ENCODE peak calls at places on chromosomes 6 and 20, in four cellular contexts. M, Y, S and L are unnamed samples.

GRCh38 chr6:35161265-35161664 is 20.1 kb upstream of the TCP11 start:
- DNase-seq in M (no peak), Y (no peak), S (no peak), L (no peak)

GRCh38 chr6:57822896-57823358 is 505.5 kb downstream of the PRIM2 start:
- DNase-seq in M (peak), Y (no peak), S (no peak), L (peak)

GRCh38 chr6:39777661-39778060 is 14.5 kb upstream of the DAAM2 start:
- DNase-seq in M (no peak), Y (no peak), S (no peak), L (no peak)

GRCh38 chr6:87628424-87628823 is 38.5 kb downstream of the ORC3 start:
- DNase-seq in M (no peak), Y (no peak), S (no peak), L (no peak)

GRCh38 chr6:105714846-105715245 is 312.0 kb upstream of the PREP start:
- DNase-seq in M (no peak), Y (no peak), S (no peak), L (no peak)

GRCh38 chr6:37560737-37561103 is 61.0 kb upstream of the CCDC167 start:
- DNase-seq in M (no peak), Y (no peak), S (no peak), L (no peak)

GRCh38 chr6:21588812-21589811 is 4.4 kb upstream of the SOX4 start:
- DNase-seq in M (peak), Y (peak), S (peak), L (peak)

GRCh38 chr6:18280084-18280483 is 15.8 kb upstream of the DEK start:
- DNase-seq in M (no peak), Y (no peak), S (no peak), L (no peak)

GRCh38 chr6:129793447-129793846 is 67.7 kb downstream of the TMEM244 start:
- DNase-seq in M (no peak), Y (no peak), S (no peak), L (no peak)

GRCh38 chr6:4567141-4567540 is 209.1 kb upstream of the CDYL start:
- DNase-seq in M (peak), Y (no peak), S (no peak), L (peak)

GRCh38 chr6:33392168-33392947 is 735 bp downstream of the KIFC1 start:
- DNase-seq in M (peak), Y (no peak), S (no peak), L (no peak)

GRCh38 chr6:99745651-99746050 is 139.0 kb downstream of the PRDM13 start:
- DNase-seq in M (peak), Y (no peak), S (no peak), L (peak)

DNA sequence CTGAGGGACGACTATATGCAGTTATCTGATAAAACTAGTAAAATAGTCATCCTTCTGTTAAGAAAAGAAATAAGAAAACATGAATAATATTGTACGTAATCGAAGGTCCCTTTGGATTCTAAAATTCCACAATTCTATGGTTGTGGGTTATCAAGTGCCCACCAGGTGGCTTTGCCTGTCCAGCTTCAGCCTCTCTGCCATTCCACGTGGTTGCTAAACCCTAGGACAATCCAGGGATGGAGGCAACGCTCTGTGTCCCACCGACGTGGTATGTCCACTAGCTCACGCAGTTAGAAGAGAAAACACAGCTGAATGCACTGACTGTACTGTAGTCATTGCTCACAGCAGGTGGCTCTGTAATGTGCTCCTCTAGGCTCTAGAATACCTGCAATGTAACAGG is 349.3 kb downstream of the FARS2 start:
- DNase-seq in M (no peak), Y (no peak), S (no peak), L (no peak)
- TF ChIP-seq CTCF in M (no peak), Y (no peak), S (no peak), L (no peak)

GRCh38 chr6:28721372-28721771 is 195.7 kb downstream of the GPX5 start:
- DNase-seq in M (no peak), Y (no peak), S (no peak), L (no peak)

GRCh38 chr6:28719275-28719940 is 193.7 kb downstream of the GPX5 start:
- DNase-seq in M (peak), Y (no peak), S (no peak), L (no peak)

GRCh38 chr6:28724395-28724794 is 198.7 kb downstream of the GPX5 start:
- DNase-seq in M (no peak), Y (no peak), S (no peak), L (no peak)

GRCh38 chr6:28725274-28725809 is 198.4 kb downstream of the TRIM27 start:
- DNase-seq in M (no peak), Y (no peak), S (no peak), L (no peak)

GRCh38 chr6:28720357-28721231 is 194.9 kb downstream of the GPX5 start:
- DNase-seq in M (no peak), Y (no peak), S (no peak), L (no peak)
- H3K4me3 ChIP-seq in M (no peak), Y (no peak), S (no peak), L (no peak)

GRCh38 chr20:38214871-38215788 is 45.4 kb downstream of the KIAA1755 start:
- DNase-seq in M (no peak), Y (no peak), S (no peak), L (no peak)
- TF ChIP-seq CTCF in M (peak), Y (no peak), S (no peak), L (peak)

DNA sequence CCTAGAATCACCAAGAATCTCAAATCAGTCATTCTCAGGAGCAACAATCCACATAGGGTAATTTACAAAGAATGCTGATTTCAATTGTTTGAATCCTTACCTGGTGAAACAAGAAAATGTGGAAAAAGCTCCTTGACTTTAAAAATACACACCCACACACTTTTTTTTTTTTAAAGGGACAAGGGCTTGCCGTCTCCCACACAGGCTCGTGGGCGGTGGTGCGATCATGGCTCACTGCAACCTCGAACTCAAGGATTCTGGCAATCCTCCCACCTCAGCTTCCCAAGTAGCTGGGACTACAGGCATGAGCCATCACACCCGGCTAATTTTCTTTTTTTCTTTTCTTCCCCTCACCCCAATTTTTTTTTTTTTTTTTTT is 30.7 kb downstream of the PARD6B start:
- DNase-seq in M (peak), Y (no peak), S (peak), L (peak)
- H3K4me3 ChIP-seq in M (no peak), Y (no peak), S (no peak), L (no peak)

GRCh38 chr6:74087898-74088297 is 391.9 kb downstream of the CD109 start:
- DNase-seq in M (peak), Y (no peak), S (no peak), L (peak)
- TF ChIP-seq CTCF in M (no peak), Y (no peak), S (no peak), L (peak)

GRCh38 chr6:46327769-46328168 is 157.0 kb upstream of the ENPP5 start:
- DNase-seq in M (no peak), Y (no peak), S (no peak), L (no peak)

GRCh38 chr6:46324706-46325105 is 153.9 kb upstream of the ENPP5 start:
- DNase-seq in M (no peak), Y (no peak), S (no peak), L (no peak)

GRCh38 chr6:46323966-46324622 is 153.3 kb upstream of the ENPP5 start:
- DNase-seq in M (no peak), Y (no peak), S (no peak), L (no peak)

GRCh38 chr6:46323312-46323965 is 152.7 kb upstream of the ENPP5 start:
- DNase-seq in M (peak), Y (no peak), S (no peak), L (peak)

DNA sequence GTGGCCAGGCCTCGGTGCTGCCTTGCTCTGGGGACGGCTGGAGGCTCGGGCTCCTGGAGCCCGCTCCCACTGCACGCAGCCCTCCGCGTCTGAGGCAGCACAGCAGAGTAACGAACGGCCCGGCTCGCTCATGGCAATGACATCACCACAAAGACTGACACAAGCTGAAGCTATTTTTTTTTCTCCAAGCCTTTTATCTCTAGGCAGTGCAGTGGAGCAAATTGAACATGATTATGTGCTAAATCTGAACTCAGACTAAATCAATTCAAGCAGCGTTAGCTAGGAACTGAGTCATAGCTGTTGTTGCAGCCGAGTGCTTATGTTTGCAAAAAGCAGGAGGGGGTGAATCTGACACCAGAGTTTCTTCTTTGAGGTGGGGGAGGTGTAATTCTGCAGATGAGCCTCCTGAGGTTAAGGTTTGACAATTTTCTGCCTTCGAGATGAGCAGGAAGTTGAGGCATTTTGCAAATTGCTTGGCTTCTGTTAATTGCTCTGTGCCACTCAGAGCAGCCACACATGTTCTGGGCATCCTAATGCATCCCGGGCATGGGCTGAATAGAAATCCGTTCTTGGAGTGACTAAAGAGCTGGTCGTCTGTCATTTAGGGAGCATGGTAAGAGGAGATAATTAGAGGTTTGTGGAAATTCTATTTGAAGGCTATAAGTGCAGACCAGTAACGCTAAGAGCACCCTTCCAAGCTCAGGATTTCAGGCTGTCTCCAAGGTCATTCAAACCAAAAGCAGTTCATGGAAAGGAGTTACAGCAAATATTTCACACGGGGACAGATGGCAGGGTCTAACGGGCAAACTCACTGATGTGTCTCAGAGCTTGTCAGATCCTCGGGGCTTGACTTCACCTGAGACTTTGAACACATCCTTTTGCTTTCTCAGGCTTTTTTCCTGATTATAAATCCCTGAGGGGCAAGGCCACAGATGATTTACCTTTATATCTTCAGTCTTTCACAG is 155.1 kb upstream of the ENPP5 start:
- DNase-seq in M (peak), Y (no peak), S (no peak), L (peak)
- H3K4me3 ChIP-seq in M (no peak), Y (no peak), S (no peak), L (no peak)